ENCODE peak calls at places on chromosome 14, in seven cellular contexts. A is small intestine; Y is pancreas; M is PC-3; E is CD8-positive, alpha-beta T cell; Z is upper lobe of right lung; G is DND-41. B is an unnamed sample.

GRCh38 chr14:96166475-96167223 is 38.0 kb upstream of the BDKRB2 start:
- DNase-seq in M (no peak), A (no peak), E (peak; percentile 27), Z (no peak), G (no peak), Y (no peak), B (no peak)

GRCh38 chr14:64680013-64680674 is 24.1 kb upstream of the PLEKHG3 start:
- DNase-seq in G (no peak), Y (no peak), Z (no peak), E (no peak), A (no peak), M (peak; percentile 66), B (peak; percentile 19)

GRCh38 chr14:74974364-74975058 is 19.1 kb upstream of the PGF start:
- DNase-seq in G (no peak), M (no peak), Y (no peak), E (no peak), A (no peak), Z (no peak), B (no peak)

GRCh38 chr14:68088463-68088862 is 268.9 kb downstream of the RAD51B start:
- DNase-seq in E (no peak), A (no peak), Y (no peak), M (no peak), G (peak; percentile 13), Z (no peak), B (no peak)

GRCh38 chr14:59251811-59252771 is 63.6 kb downstream of the DAAM1 start:
- DNase-seq in E (no peak), Z (no peak), G (no peak), A (no peak), M (no peak), Y (no peak), B (no peak)

GRCh38 chr14:74611672-74612345 is at the start of gene LTBP2:
- DNase-seq in G (no peak), Z (no peak), A (no peak), Y (no peak), M (peak; percentile 25), E (peak; percentile 62), B (no peak)

GRCh38 chr14:79661762-79662161 is 549.5 kb downstream of the DIO2 start:
- DNase-seq in E (no peak), G (no peak), Z (no peak), Y (no peak), A (no peak), M (no peak), B (no peak)

GRCh38 chr14:95442633-95443021 is 73.8 kb downstream of the SYNE3 start:
- DNase-seq in Y (no peak), G (peak; percentile 74), A (peak; percentile 87), M (peak; percentile 81), E (peak; percentile 87), Z (peak; percentile 86), B (peak; percentile 37)

GRCh38 chr14:79016828-79017505 is 846.8 kb downstream of the NRXN3 start:
- DNase-seq in G (no peak), E (no peak), Y (no peak), Z (no peak), A (no peak), M (peak; percentile 81), B (no peak)

GRCh38 chr14:87391066-87391465 is 601.9 kb downstream of the GALC start:
- DNase-seq in E (no peak), Z (no peak), M (no peak), A (no peak), G (no peak), Y (no peak), B (no peak)

GRCh38 chr14:101707285-101707842 is 54.1 kb upstream of the PPP2R5C start:
- DNase-seq in G (peak; percentile 73), Z (no peak), A (peak; percentile 87), Y (no peak), E (peak; percentile 79), M (peak; percentile 89), B (peak; percentile 13)

GRCh38 chr14:101709533-101709881 is 52.0 kb upstream of the PPP2R5C start:
- DNase-seq in A (no peak), Y (no peak), M (no peak), E (peak; percentile 45), Z (no peak), G (no peak), B (no peak)

GRCh38 chr14:101707863-101708620 is 53.5 kb upstream of the PPP2R5C start:
- DNase-seq in E (peak; percentile 48), Y (no peak), M (no peak), Z (no peak), G (no peak), A (no peak), B (no peak)

GRCh38 chr14:101709962-101710891 is 51.3 kb upstream of the PPP2R5C start:
- DNase-seq in E (peak; percentile 45), A (peak; percentile 29), G (no peak), Z (no peak), Y (no peak), M (peak; percentile 55), B (no peak)

GRCh38 chr14:101708853-101709532 is 52.5 kb upstream of the PPP2R5C start:
- DNase-seq in M (no peak), A (no peak), Z (no peak), E (peak; percentile 21), Y (no peak), G (no peak), B (no peak)
- H3K27ac ChIP-seq in M (no peak overlapping the region), A (no peak overlapping the region), Z (no peak overlapping the region), E (no peak overlapping the region), Y (no peak overlapping the region), G (no peak overlapping the region), B (no peak overlapping the region)

DNA sequence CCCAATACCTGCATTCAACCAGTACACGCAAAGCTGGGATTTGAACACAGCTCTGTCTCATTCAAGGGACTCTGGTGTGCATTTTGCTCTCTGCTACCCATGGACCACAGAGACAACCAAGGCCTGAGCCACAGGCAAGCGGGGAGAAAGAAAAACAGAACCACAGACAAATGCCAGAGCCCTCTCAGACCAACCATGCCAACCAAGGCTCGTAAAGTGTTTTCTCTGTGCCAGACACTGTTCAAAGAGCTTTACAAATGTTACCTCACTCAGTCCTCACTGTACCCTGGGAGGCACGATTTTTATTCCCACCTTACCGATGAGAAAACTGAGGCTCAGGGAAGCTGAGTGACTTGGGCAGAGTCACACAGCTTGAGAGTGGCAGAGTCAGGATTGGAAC is 32.4 kb upstream of the EML1 start:
- DNase-seq in M (no peak), Y (no peak), A (no peak), G (no peak), Z (no peak), E (no peak), B (no peak)
- H3K27ac ChIP-seq in M (no peak overlapping the region), Y (no peak overlapping the region), A (no peak overlapping the region), G (no peak overlapping the region), Z (no peak overlapping the region), E (no peak overlapping the region), B (no peak overlapping the region)

GRCh38 chr14:23483216-23483854 is 13.8 kb downstream of the NGDN start:
- DNase-seq in Y (no peak), Z (no peak), G (peak; percentile 44), M (peak; percentile 15), E (no peak), A (peak; percentile 11), B (peak; percentile 74)
- H3K27ac ChIP-seq in Y (no peak overlapping the region), Z (no peak overlapping the region), G (no peak overlapping the region), M (no peak overlapping the region), E (no peak overlapping the region), A (no peak overlapping the region), B (peak overlapping the region; percentile 33)

DNA sequence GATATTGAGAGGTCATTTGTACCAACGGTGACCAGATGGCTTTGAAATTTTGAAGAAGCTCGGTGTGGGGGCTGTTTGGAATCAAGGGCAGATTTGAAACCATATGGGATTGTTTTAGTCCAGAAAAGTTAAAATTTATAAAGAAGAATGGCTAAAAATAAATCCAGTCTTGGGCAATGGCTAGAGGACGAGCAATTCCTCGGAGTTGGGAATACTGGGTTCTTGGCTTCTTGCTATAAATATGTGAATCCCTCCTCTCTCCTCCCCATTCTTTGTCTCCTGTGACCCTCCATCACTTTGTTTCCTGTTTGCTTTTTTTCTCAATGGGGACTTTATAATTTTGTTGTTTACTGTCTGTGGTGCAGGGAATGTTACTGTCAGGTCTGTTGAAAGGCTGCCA is 272.9 kb upstream of the NOVA1 start:
- DNase-seq in M (no peak), A (no peak), G (no peak), Z (no peak), Y (no peak), E (no peak), B (no peak)
- H3K27ac ChIP-seq in M (no peak overlapping the region), A (no peak overlapping the region), G (no peak overlapping the region), Z (no peak overlapping the region), Y (no peak overlapping the region), E (no peak overlapping the region), B (no peak overlapping the region)

DNA sequence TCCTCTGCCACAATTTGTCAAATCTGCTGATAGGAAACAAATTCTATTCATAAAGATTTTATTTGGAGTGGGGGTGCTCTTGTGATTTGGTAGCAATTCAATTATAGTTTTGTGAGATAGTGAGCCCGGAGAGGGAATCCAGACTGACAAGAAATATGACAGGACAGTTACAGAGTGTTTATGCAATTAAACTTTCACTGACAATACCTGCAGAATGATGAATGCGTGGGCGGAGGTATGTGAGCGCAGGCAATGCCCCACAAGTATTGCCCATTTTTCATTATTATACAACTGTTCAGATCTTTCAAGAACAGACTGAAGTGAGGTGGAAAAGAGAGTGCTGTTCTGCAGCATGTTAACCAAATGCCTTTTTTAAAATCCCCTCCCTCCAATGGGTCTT is 259.0 kb downstream of the EGLN3 start:
- DNase-seq in G (no peak), Y (no peak), Z (no peak), E (no peak), A (no peak), M (peak; percentile 56), B (no peak)
- H3K27ac ChIP-seq in G (no peak overlapping the region), Y (no peak overlapping the region), Z (no peak overlapping the region), E (no peak overlapping the region), A (no peak overlapping the region), M (no peak overlapping the region), B (no peak overlapping the region)

GRCh38 chr14:50041980-50042379 is 74.4 kb downstream of the VCPKMT start:
- DNase-seq in E (no peak), Z (no peak), A (no peak), G (no peak), Y (no peak), M (no peak), B (no peak)

GRCh38 chr14:50044040-50044651 is 72.2 kb downstream of the VCPKMT start:
- DNase-seq in E (peak; percentile 55), M (no peak), Z (no peak), Y (no peak), G (peak; percentile 37), A (peak; percentile 54), B (no peak)

GRCh38 chr14:50045039-50045711 is 71.2 kb downstream of the VCPKMT start:
- DNase-seq in Y (peak; percentile 72), M (peak; percentile 97), E (peak; percentile 86), Z (peak; percentile 85), A (peak; percentile 97), G (peak; percentile 75), B (no peak)

GRCh38 chr14:50047274-50047676 is 69.1 kb downstream of the VCPKMT start:
- DNase-seq in Z (no peak), M (peak; percentile 80), Y (no peak), E (no peak), A (peak; percentile 96), G (no peak), B (no peak)

GRCh38 chr14:50045837-50046236 is 70.5 kb downstream of the VCPKMT start:
- DNase-seq in G (no peak), Z (no peak), Y (no peak), M (no peak), E (no peak), A (no peak), B (no peak)
- H3K27ac ChIP-seq in G (no peak overlapping the region), Z (peak overlapping the region; percentile 74), Y (peak overlapping the region; percentile 86), M (peak overlapping the region; percentile 97), E (peak overlapping the region; percentile 63), A (peak overlapping the region; percentile 94), B (no peak overlapping the region)

B was measured in substantia nigra.